ENCODE peak calls at places on chromosomes 4 and X, in seven cellular contexts. R is heart left ventricle; I is thoracic aorta; V is CD8-positive, alpha-beta memory T cell; N is PC-3; C is suprapubic skin; Z is gastrocnemius medialis. T is an unnamed sample. For H3K4me1 and H3K9me3, the result is how much of the 10 kb centered on the place peaks cover.

GRCh38 chrX:130163350-130163851 is 2.2 kb downstream of the AIFM1 start:
- DNase-seq in R (no peak), I (no peak), V (no peak), N (no peak), C (no peak), Z (no peak), T (no peak)

GRCh38 chr4:10117424-10118354 is 1.1 kb upstream of the WDR1 start:
- DNase-seq in R (peak), I (no peak), V (no peak), N (no peak), C (no peak), Z (no peak), T (peak)

GRCh38 chr4:33941854-33942253 is 2302.5 kb downstream of the ARAP2 start:
- DNase-seq in R (no peak), I (no peak), V (no peak), N (no peak), C (no peak), Z (no peak), T (no peak)

GRCh38 chrX:119374736-119375135 is 24.4 kb upstream of the SLC25A43 start:
- DNase-seq in R (no peak), I (no peak), V (no peak), N (peak), C (no peak), Z (no peak), T (no peak)

GRCh38 chrX:38282044-38282443 is 45.3 kb downstream of the RPGR start:
- DNase-seq in R (no peak), I (no peak), V (no peak), N (peak), C (no peak), Z (no peak), T (no peak)

GRCh38 chr4:130576218-130576617 is 1480.3 kb downstream of the C4orf33 start:
- DNase-seq in R (no peak), I (no peak), V (no peak), N (no peak), C (no peak), Z (no peak), T (no peak)

GRCh38 chr4:138014664-138015288 is 227.4 kb downstream of the SLC7A11 start:
- DNase-seq in R (no peak), I (no peak), V (no peak), N (no peak), C (no peak), Z (no peak), T (no peak)

GRCh38 chrX:153499258-153499657 is 4.5 kb downstream of the BGN start:
- DNase-seq in R (no peak), I (no peak), V (no peak), N (no peak), C (no peak), Z (no peak), T (no peak)

GRCh38 chr4:37522996-37523395 is 163.2 kb downstream of the RELL1 start:
- DNase-seq in R (no peak), I (no peak), V (no peak), N (peak), C (no peak), Z (no peak), T (no peak)

GRCh38 chr4:183798249-183798920 is 106.7 kb upstream of the STOX2 start:
- DNase-seq in R (no peak), I (no peak), V (no peak), N (no peak), C (no peak), Z (no peak), T (peak)

GRCh38 chr4:7197910-7198309 is 5.6 kb downstream of the SORCS2 start:
- DNase-seq in R (no peak), I (no peak), V (no peak), N (no peak), C (no peak), Z (no peak), T (no peak)

GRCh38 chr4:174503079-174503724 is 19.1 kb downstream of the HPGD start:
- DNase-seq in R (no peak), I (no peak), V (no peak), N (peak), C (no peak), Z (no peak), T (no peak)

GRCh38 chrX:72100824-72101351 is 30.8 kb downstream of the RTL5 start:
- DNase-seq in R (no peak), I (no peak), V (peak), N (no peak), C (no peak), Z (no peak), T (no peak)

GRCh38 chrX:116246261-116246660 is 75.7 kb downstream of the AGTR2 start:
- DNase-seq in R (no peak), I (no peak), V (no peak), N (peak), C (no peak), Z (no peak), T (no peak)

GRCh38 chr4:7173821-7174220 is 18.5 kb upstream of the SORCS2 start:
- DNase-seq in R (no peak), I (no peak), V (no peak), N (no peak), C (peak), Z (no peak), T (no peak)

GRCh38 chr4:87525636-87526035 is 3.5 kb downstream of the SPARCL1 start:
- DNase-seq in R (no peak), I (no peak), V (no peak), N (no peak), C (no peak), Z (no peak), T (no peak)

GRCh38 chr4:186634591-186635128 is 79.3 kb upstream of the MTNR1A start:
- DNase-seq in R (no peak), I (no peak), V (no peak), N (no peak), C (no peak), Z (no peak), T (no peak)

GRCh38 chr4:97038146-97038516 is 1105.1 kb downstream of the STPG2 start:
- DNase-seq in R (no peak), I (no peak), V (no peak), N (no peak), C (no peak), Z (no peak), T (no peak)

GRCh38 chrX:10237255-10237654 is 80.5 kb downstream of the CLCN4 start:
- DNase-seq in R (no peak), I (no peak), V (no peak), N (no peak), C (no peak), Z (no peak), T (no peak)

GRCh38 chrX:39905475-39905889 is 192.3 kb downstream of the BCOR start:
- DNase-seq in R (no peak), I (no peak), V (no peak), N (peak), C (no peak), Z (no peak), T (peak)

GRCh38 chr4:20995591-20995990 is 295.3 kb downstream of the PACRGL start:
- DNase-seq in R (no peak), I (no peak), V (no peak), N (no peak), C (no peak), Z (no peak), T (no peak)

GRCh38 chr4:148618856-148619255 is 176.6 kb upstream of the NR3C2 start:
- DNase-seq in R (no peak), I (no peak), V (no peak), N (peak), C (no peak), Z (no peak), T (no peak)

GRCh38 chrX:11427082-11428033 is 134.1 kb downstream of the AMELX start:
- DNase-seq in R (peak), I (no peak), V (no peak), N (peak), C (peak), Z (peak), T (peak)

GRCh38 chrX:15204130-15204751 is 65.6 kb downstream of the ASB9 start:
- DNase-seq in R (no peak), I (no peak), V (no peak), N (no peak), C (no peak), Z (no peak), T (peak)

DNA sequence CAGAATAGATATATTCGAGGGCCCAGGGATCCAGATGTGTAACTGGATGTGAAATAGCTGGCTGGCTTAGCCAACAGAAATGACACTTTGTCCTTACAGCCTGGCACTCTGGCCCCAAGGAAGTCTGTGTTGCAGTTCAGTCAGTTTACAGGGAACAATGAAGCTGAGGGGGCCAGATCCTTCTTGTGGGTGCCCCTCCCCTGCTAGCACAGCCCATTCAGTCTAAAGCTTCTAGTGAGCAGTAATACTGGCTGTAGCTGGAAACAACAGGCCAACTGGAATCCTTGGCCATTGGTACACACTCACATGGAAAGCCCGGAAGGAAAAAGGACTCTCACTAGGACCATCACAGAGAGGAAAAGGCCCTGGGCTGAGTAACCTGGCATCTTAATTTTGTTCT is 22.7 kb upstream of the CD40LG start:
- DNase-seq in R (no peak), I (no peak), V (no peak), N (no peak), C (no peak), Z (no peak), T (no peak)
- H3K4me1 ChIP-seq in R (under half), I (under half), V (half or more), N (under half), C (under half), Z (under half), T (under half)

GRCh38 chr4:1250921-1251772 is 2.2 kb upstream of the CTBP1 start:
- DNase-seq in R (no peak), I (no peak), V (no peak), N (no peak), C (peak), Z (no peak), T (no peak)

GRCh38 chr4:1255151-1255550 is 6.2 kb upstream of the CTBP1 start:
- DNase-seq in R (no peak), I (no peak), V (no peak), N (no peak), C (no peak), Z (no peak), T (no peak)

GRCh38 chr4:1253831-1254230 is 4.9 kb upstream of the CTBP1 start:
- DNase-seq in R (no peak), I (no peak), V (no peak), N (no peak), C (no peak), Z (no peak), T (no peak)

GRCh38 chr4:1251773-1252066 is 2.8 kb upstream of the CTBP1 start:
- DNase-seq in R (no peak), I (no peak), V (no peak), N (no peak), C (no peak), Z (no peak), T (no peak)

DNA sequence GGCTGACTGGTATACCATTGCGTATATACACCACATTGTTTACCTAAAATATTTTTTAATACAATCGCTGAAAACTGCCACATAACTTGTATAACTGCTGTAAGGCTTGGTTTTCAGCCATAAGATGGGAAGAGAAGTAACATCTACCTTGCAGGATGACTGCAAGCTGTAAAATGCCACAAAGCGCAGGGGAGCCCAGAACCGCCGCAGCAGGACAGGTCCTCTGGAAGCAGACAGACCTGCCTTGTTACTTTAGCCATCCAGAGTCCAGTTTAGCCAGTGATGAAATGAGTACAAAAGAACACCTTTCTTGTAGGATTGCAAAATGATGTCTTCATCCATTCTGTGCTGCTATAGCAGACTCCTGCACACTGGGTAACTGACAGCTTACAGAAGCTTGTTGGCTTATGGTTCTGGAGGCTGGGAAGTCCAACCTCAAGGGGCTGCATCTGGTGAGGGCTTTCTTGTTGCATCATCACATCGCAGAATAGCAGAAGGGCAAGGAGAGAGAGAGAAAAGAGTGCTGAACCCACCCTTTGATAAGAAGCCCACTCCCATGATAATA is 4.1 kb upstream of the CTBP1 start:
- DNase-seq in R (no peak), I (no peak), V (no peak), N (no peak), C (no peak), Z (no peak), T (no peak)
- H3K9me3 ChIP-seq in R (under half), I (under half), V (under half), N (under half), C (under half), Z (under half), T (under half)

GRCh38 chr4:110634320-110635154 is 11.7 kb upstream of the PITX2 start:
- DNase-seq in R (no peak), I (no peak), V (no peak), N (no peak), C (no peak), Z (no peak), T (no peak)
- H3K4me1 ChIP-seq in R (under half), I (under half), V (under half), N (under half), C (under half), Z (under half), T (under half)

DNA sequence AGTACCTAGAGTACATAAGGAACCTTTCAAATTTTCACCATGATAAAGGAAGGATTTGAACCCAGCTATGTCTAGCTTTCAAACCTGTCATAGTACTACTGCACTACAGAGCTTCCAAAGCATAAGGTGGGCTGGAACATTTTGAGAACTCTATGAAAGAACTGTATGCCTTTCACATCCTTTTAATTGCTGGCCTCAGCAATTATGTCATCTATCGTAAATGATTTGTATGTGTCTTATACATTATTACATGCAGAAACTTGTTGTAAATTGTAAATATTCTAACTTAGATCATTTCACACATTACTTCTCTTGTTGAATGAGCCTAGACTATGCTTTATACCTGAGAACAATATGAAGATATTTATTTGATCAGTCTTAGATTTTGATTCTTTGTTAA is 220.7 kb downstream of the HEPH start:
- DNase-seq in R (no peak), I (no peak), V (no peak), N (no peak), C (no peak), Z (no peak), T (no peak)
- H3K9me3 ChIP-seq in R (under half), I (under half), V (under half), N (under half), C (under half), Z (under half), T (under half)

GRCh38 chr4:126627255-126627654 is 1005.5 kb upstream of the INTU start:
- DNase-seq in R (no peak), I (no peak), V (no peak), N (peak), C (no peak), Z (no peak), T (no peak)
- H3K4me1 ChIP-seq in R (under half), I (under half), V (under half), N (under half), C (under half), Z (under half), T (under half)

DNA sequence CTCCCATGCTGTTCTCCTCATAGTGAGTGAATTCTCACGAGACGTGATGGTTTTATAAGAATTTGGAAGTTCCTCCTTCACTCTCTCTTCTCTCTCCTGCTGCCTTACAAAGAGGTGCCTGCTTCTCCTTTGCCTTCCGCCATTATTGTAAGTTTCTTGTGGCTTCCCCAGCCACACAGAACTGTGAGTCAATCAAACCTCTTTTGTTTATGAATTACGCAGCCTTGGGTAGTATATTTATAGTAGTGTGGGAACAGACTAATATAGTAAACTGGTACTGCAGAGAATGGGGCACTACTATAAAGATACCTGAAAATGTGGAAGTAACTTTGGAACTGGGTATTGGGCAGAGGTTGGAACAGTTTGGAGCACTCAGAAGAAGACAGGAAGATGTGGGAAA is 7.8 kb upstream of the CTAG2 start:
- DNase-seq in R (no peak), I (no peak), V (no peak), N (no peak), C (no peak), Z (no peak), T (no peak)
- H3K9me3 ChIP-seq in R (under half), I (under half), V (under half), N (under half), C (under half), Z (under half), T (under half)

T was measured in thyroid gland.